ENCODE peak calls at places on chromosomes 12 and 14, in four cellular contexts. C is cerebellum, K is osteocyte, Y is breast epithelium. R is an unnamed sample.

GRCh38 chr14:104350463-104351185 is 212.2 kb downstream of the KIF26A start:
- DNase-seq in Y (no peak), K (no peak), C (no peak), R (no peak)

GRCh38 chr14:40762685-40763084 is 844.0 kb upstream of the LRFN5 start:
- DNase-seq in Y (no peak), K (no peak), C (no peak), R (no peak)

GRCh38 chr14:77830692-77831091 is 30.8 kb downstream of the ADCK1 start:
- DNase-seq in C (no peak), Y (no peak), K (no peak), R (no peak)

GRCh38 chr12:92138626-92139025 is 7.0 kb downstream of the BTG1 start:
- DNase-seq in K (no peak), Y (no peak), C (no peak), R (no peak)

GRCh38 chr12:95002754-95003153 is 743 bp downstream of the NDUFA12 start:
- DNase-seq in K (no peak), C (no peak), Y (no peak), R (no peak)

GRCh38 chr12:124694250-124694649 is 126.8 kb upstream of the NCOR2 start:
- DNase-seq in Y (no peak), K (no peak), C (no peak), R (no peak)

GRCh38 chr12:54526800-54527630 is 22.4 kb upstream of the PDE1B start:
- DNase-seq in Y (no peak), C (no peak), K (no peak), R (no peak)

GRCh38 chr12:104974626-104975290 is 11.4 kb upstream of the NOPCHAP1 start:
- DNase-seq in Y (peak), C (no peak), K (no peak), R (no peak)

GRCh38 chr12:51846911-51847829 is 1.3 kb downstream of the FIGNL2 start:
- DNase-seq in Y (peak), C (no peak), K (no peak), R (no peak)

GRCh38 chr14:91113829-91114078 is at the start of gene DGLUCY:
- DNase-seq in C (peak), K (peak), Y (no peak), R (no peak)

GRCh38 chr12:77107121-77107520 is 41.8 kb upstream of the E2F7 start:
- DNase-seq in Y (no peak), C (no peak), K (no peak), R (no peak)

GRCh38 chr12:54374555-54375257 is 9.8 kb downstream of the ZNF385A start:
- DNase-seq in Y (no peak), K (no peak), C (no peak), R (no peak)

GRCh38 chr14:67533754-67534085 is 630 bp downstream of the PLEKHH1 start:
- DNase-seq in Y (no peak), K (no peak), C (no peak), R (no peak)

GRCh38 chr14:38762845-38763244 is 340.2 kb downstream of the SEC23A start:
- DNase-seq in Y (no peak), C (no peak), K (no peak), R (no peak)

GRCh38 chr12:62632521-62632920 is 165.9 kb downstream of the MON2 start:
- DNase-seq in K (no peak), Y (peak), C (peak), R (no peak)

GRCh38 chr14:73743431-73743931 is 29.3 kb upstream of the PNMA1 start:
- DNase-seq in C (no peak), K (no peak), Y (no peak), R (no peak)

GRCh38 chr12:28415755-28416154 is 225.5 kb downstream of the CCDC91 start:
- DNase-seq in C (no peak), K (no peak), Y (no peak), R (no peak)

GRCh38 chr12:25322351-25322750 is 71.6 kb upstream of the KRAS start:
- DNase-seq in C (no peak), Y (no peak), K (no peak), R (no peak)

GRCh38 chr12:47949441-47950341 is 13.7 kb upstream of the TMEM106C start:
- DNase-seq in C (peak), K (peak), Y (peak), R (no peak)

GRCh38 chr12:121803861-121804416 is at the start of gene SETD1B:
- DNase-seq in C (no peak), K (no peak), Y (no peak), R (no peak)

GRCh38 chr14:78327426-78328210 is 157.4 kb downstream of the NRXN3 start:
- DNase-seq in K (no peak), C (no peak), Y (no peak), R (no peak)

GRCh38 chr14:105528859-105529505 is 2.6 kb downstream of the TMEM121 start:
- DNase-seq in C (no peak), K (no peak), Y (no peak), R (no peak)

GRCh38 chr14:101248840-101249675 is 312.2 kb upstream of the DIO3 start:
- DNase-seq in Y (no peak), C (no peak), K (peak), R (no peak)

GRCh38 chr14:22748691-22749090 is 17.8 kb upstream of the OXA1L start:
- DNase-seq in K (no peak), Y (no peak), C (no peak), R (no peak)

GRCh38 chr12:78928200-78929074 is 63.9 kb downstream of the SYT1 start:
- DNase-seq in K (no peak), C (no peak), Y (no peak), R (no peak)